ENCODE peak calls at places on chromosomes 2 and 18, in eight cellular contexts. Z is cardiac fibroblast; B is kidney tubule cell; K is prostate gland; G is NCI-H748 treated with DMSO at 0.1 percent for 48 hours; I is cerebellar nuclear complex; C is fibroblast of lung; U is naive thymus-derived CD8-positive, alpha-beta T cell. O is an unnamed sample.

GRCh38 chr2:4247796-4248195 is 544.4 kb downstream of the DCDC2C start:
- DNase-seq in U (no peak), I (no peak), Z (no peak), C (no peak), K (no peak), B (no peak), G (no peak), O (no peak)

GRCh38 chr18:71807586-71807985 is 736.6 kb downstream of the CBLN2 start:
- DNase-seq in U (no peak), G (no peak), B (no peak), Z (no peak), I (no peak), C (no peak), K (no peak), O (no peak)

GRCh38 chr2:159455330-159455918 is 160.9 kb downstream of the BAZ2B start:
- DNase-seq in G (no peak), B (no peak), U (no peak), I (no peak), K (no peak), Z (no peak), C (no peak), O (no peak)

GRCh38 chr2:73053316-73054114 is 18.0 kb downstream of the SFXN5 start:
- DNase-seq in G (no peak), C (peak), Z (peak), B (no peak), I (no peak), K (no peak), U (no peak), O (no peak)

GRCh38 chr18:55477537-55478300 is 110.3 kb downstream of the TCF4 start:
- DNase-seq in B (peak), Z (peak), I (no peak), K (peak), G (no peak), U (peak), C (peak), O (no peak)

GRCh38 chr2:98959759-98960507 is 23.9 kb upstream of the CRACDL start:
- DNase-seq in G (no peak), K (no peak), B (no peak), Z (no peak), I (no peak), C (no peak), U (no peak), O (no peak)

GRCh38 chr2:43084699-43085091 is 141.7 kb downstream of the ZFP36L2 start:
- DNase-seq in K (peak), Z (peak), G (no peak), I (no peak), U (no peak), C (peak), B (no peak), O (no peak)

GRCh38 chr2:43484323-43484930 is 111.4 kb downstream of the THADA start:
- DNase-seq in K (peak), C (peak), I (no peak), Z (peak), G (peak), U (no peak), B (peak), O (peak)

GRCh38 chr2:99545066-99545465 is 55.2 kb upstream of the REV1 start:
- DNase-seq in G (no peak), I (no peak), Z (no peak), U (no peak), B (peak), K (no peak), C (peak), O (no peak)

GRCh38 chr18:45521777-45522176 is 93.5 kb upstream of the SLC14A2 start:
- DNase-seq in Z (no peak), G (no peak), C (peak), K (no peak), B (peak), U (no peak), I (no peak), O (no peak)

GRCh38 chr2:141555876-141556470 is 574.8 kb downstream of the LRP1B start:
- DNase-seq in U (no peak), B (peak), Z (no peak), G (no peak), I (no peak), C (peak), K (no peak), O (no peak)

GRCh38 chr2:10868021-10868420 is 43.7 kb upstream of the KCNF1 start:
- DNase-seq in Z (no peak), G (no peak), I (no peak), K (no peak), B (peak), U (no peak), C (no peak), O (no peak)

GRCh38 chr2:37506407-37507068 is 162.1 kb downstream of the QPCT start:
- DNase-seq in C (peak), G (no peak), I (no peak), Z (no peak), K (no peak), U (no peak), B (peak), O (no peak)

GRCh38 chr18:63318882-63319382 is 637 bp downstream of the BCL2 start:
- DNase-seq in I (no peak), C (no peak), B (no peak), G (peak), K (no peak), U (no peak), Z (no peak), O (no peak)

GRCh38 chr2:12980817-12981216 is 264.1 kb downstream of the TRIB2 start:
- DNase-seq in I (no peak), B (peak), G (no peak), U (no peak), K (no peak), Z (no peak), C (no peak), O (no peak)

GRCh38 chr2:19706332-19706731 is 195.5 kb downstream of the TTC32 start:
- DNase-seq in I (no peak), Z (peak), K (no peak), U (no peak), B (peak), C (no peak), G (no peak), O (no peak)

GRCh38 chr18:11859903-11860407 is 8.7 kb downstream of the CHMP1B start:
- DNase-seq in B (peak), U (no peak), C (peak), G (no peak), K (no peak), Z (peak), I (no peak), O (no peak)

GRCh38 chr18:22032392-22032961 is 136.9 kb upstream of the GATA6 start:
- DNase-seq in B (peak), Z (peak), I (no peak), G (no peak), U (no peak), K (no peak), C (peak), O (no peak)

GRCh38 chr2:68789603-68790002 is 55.0 kb downstream of the ARHGAP25 start:
- DNase-seq in B (no peak), C (no peak), I (no peak), G (no peak), U (no peak), Z (no peak), K (no peak), O (no peak)

GRCh38 chr2:64350996-64351395 is 103.0 kb upstream of the LGALSL start:
- DNase-seq in G (no peak), B (no peak), K (no peak), U (no peak), C (no peak), Z (no peak), I (no peak), O (no peak)

GRCh38 chr2:85578243-85579180 is 1.1 kb downstream of the VAMP8 start:
- DNase-seq in C (no peak), G (no peak), I (no peak), K (no peak), B (peak), Z (no peak), U (no peak), O (peak)

GRCh38 chr18:7817596-7817995 is 250.5 kb downstream of the PTPRM start:
- DNase-seq in K (no peak), B (no peak), U (no peak), G (no peak), C (no peak), Z (no peak), I (no peak), O (no peak)

O was measured in HL-60.